ENCODE peak calls at places on chromosomes 7 and 10, in ten cellular contexts. Z is A549, X is transverse colon, G is SK-N-SH, J is suprapubic skin, T is K562, D is sigmoid colon, O is GM12878, V is ovary, R is HepG2. F is an unnamed sample.

GRCh38 chr10:52533986-52534385 is 219.9 kb downstream of the DKK1 start:
- DNase-seq in O (no peak), Z (no peak), R (no peak), G (no peak), V (no peak), X (no peak), J (no peak), D (no peak), T (no peak), F (no peak)

GRCh38 chr7:150976529-150977381 is 1.4 kb downstream of the KCNH2 start:
- DNase-seq in R (no peak), J (no peak), X (no peak), T (peak; percentile 82), G (peak; percentile 85), D (no peak), Z (no peak), O (no peak), V (no peak), F (no peak)

GRCh38 chr10:120599202-120599724 is 142.2 kb downstream of the PLPP4 start:
- DNase-seq in J (no peak), G (no peak), O (no peak), V (no peak), Z (no peak), R (no peak), T (no peak), X (no peak), D (no peak), F (no peak)

GRCh38 chr10:125120046-125120710 is 40.2 kb downstream of the CTBP2 start:
- DNase-seq in G (no peak), T (no peak), D (peak; percentile 57), X (no peak), V (peak; percentile 57), O (no peak), R (no peak), J (peak; percentile 49), Z (peak; percentile 79), F (no peak)

GRCh38 chr7:106444068-106444655 is 159.4 kb upstream of the NAMPT start:
- DNase-seq in D (no peak), Z (no peak), T (no peak), O (no peak), G (no peak), R (no peak), V (no peak), X (no peak), J (no peak), F (no peak)

GRCh38 chr7:48101880-48102448 is 12.9 kb downstream of the UPP1 start:
- DNase-seq in X (no peak), R (peak; percentile 29), D (no peak), Z (no peak), J (no peak), G (no peak), V (no peak), O (no peak), T (no peak), F (no peak)

GRCh38 chr7:88150018-88150417 is 69.8 kb downstream of the SRI start:
- DNase-seq in Z (no peak), D (no peak), V (no peak), T (no peak), J (no peak), G (no peak), O (no peak), X (no peak), R (peak; percentile 6), F (no peak)

GRCh38 chr7:29342761-29343160 is 148.2 kb downstream of the CHN2 start:
- DNase-seq in X (no peak), J (no peak), D (no peak), T (no peak), Z (no peak), G (no peak), R (no peak), V (no peak), O (no peak), F (no peak)

GRCh38 chr7:47310020-47310419 is 271.9 kb downstream of the TNS3 start:
- DNase-seq in D (no peak), T (no peak), G (no peak), X (no peak), V (no peak), J (no peak), Z (no peak), R (no peak), O (no peak), F (no peak)

DNA sequence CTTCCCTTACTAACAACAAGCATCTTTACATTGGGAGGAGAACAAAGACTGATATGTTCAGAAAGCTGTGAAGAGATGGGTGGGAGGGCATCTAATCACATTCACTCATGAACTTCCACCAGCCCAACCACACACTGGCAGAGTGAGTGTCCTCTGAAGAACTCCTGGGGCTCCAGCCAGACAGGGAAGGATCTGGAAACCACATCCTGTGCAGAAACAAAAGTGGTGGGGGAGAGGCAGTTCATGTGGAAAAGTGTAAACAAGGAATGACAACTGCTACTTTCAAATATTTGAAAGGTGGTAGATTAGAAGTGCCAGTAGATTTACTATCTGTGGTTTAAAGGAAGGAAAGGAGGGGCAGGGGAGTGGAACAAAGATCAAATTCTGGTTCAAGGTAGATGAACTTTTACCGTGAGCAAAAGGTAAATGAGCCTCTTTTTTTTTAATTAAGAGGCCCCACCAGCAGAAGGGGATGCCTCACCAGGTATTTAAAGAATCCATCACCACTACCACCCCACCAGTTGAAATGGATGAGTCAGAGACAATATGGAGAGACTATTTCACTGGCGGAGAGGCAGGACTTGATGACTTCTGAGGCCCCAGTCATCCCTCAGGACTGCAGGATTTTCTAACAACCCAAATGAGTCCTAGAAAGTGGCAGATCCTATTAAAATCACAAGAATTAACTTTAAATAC is 34.5 kb downstream of the GOT1 start:
- DNase-seq in V (no peak), R (peak; percentile 89), D (no peak), X (no peak), G (no peak), J (no peak), Z (no peak), O (no peak), T (no peak), F (no peak)
- TF ChIP-seq EP300 in V (no peak), R (peak; percentile 82), D (no peak), X (no peak), G (no peak), J (no peak), Z (no peak), O (no peak), T (no peak), F (no peak)

GRCh38 chr7:40047661-40048060 is 86.8 kb downstream of the MPLKIP start:
- DNase-seq in O (no peak), X (no peak), G (no peak), D (no peak), V (no peak), Z (peak; percentile 15), J (no peak), R (peak; percentile 4), T (no peak), F (no peak)
- TF ChIP-seq CTCF in O (no peak), X (peak; percentile 17), G (peak; percentile 57), D (no peak), V (no peak), Z (peak; percentile 37), J (no peak), R (no peak), T (no peak), F (no peak)

GRCh38 chr7:19442016-19442785 is 266.6 kb downstream of the POLR1F start:
- DNase-seq in O (no peak), V (no peak), J (no peak), R (no peak), D (no peak), X (no peak), Z (peak; percentile 55), T (no peak), G (peak; percentile 33), F (no peak)
- TF ChIP-seq EP300 in O (no peak), V (no peak), J (no peak), R (no peak), D (no peak), X (no peak), Z (no peak), T (no peak), G (no peak), F (no peak)

DNA sequence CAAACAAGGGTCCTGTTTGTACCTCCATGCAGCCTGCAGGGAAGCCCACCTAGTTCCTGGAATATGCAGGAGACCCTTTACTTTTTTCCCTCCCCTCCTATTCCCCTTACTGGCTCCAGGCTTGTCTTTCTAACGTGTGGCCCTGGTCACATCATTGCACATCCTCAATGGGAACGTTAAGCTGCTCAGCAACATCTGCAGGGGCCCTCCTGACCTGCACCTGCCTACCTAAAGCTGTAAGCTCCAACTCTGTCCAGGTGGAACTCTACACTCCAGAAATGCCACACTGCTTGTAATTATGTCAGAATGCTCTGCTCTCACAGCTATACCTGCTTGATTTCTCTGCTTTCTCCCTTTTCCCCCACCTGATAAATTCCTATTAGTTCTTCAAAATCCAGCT is 72.1 kb downstream of the ARMC3 start:
- DNase-seq in R (no peak), T (no peak), X (no peak), V (no peak), Z (no peak), O (no peak), D (no peak), J (no peak), G (no peak), F (no peak)
- TF ChIP-seq CTCF in R (no peak), T (no peak), X (no peak), V (no peak), Z (no peak), O (no peak), D (no peak), J (no peak), G (no peak), F (no peak)

GRCh38 chr10:122485670-122486069 is 24.3 kb downstream of the HTRA1 start:
- DNase-seq in T (no peak), O (no peak), V (no peak), R (no peak), X (no peak), D (peak; percentile 85), Z (no peak), G (no peak), J (no peak), F (no peak)
- TF ChIP-seq EP300 in T (no peak), O (no peak), V (no peak), R (no peak), X (peak; percentile 46), D (peak; percentile 94), Z (no peak), G (no peak), J (no peak), F (no peak)

DNA sequence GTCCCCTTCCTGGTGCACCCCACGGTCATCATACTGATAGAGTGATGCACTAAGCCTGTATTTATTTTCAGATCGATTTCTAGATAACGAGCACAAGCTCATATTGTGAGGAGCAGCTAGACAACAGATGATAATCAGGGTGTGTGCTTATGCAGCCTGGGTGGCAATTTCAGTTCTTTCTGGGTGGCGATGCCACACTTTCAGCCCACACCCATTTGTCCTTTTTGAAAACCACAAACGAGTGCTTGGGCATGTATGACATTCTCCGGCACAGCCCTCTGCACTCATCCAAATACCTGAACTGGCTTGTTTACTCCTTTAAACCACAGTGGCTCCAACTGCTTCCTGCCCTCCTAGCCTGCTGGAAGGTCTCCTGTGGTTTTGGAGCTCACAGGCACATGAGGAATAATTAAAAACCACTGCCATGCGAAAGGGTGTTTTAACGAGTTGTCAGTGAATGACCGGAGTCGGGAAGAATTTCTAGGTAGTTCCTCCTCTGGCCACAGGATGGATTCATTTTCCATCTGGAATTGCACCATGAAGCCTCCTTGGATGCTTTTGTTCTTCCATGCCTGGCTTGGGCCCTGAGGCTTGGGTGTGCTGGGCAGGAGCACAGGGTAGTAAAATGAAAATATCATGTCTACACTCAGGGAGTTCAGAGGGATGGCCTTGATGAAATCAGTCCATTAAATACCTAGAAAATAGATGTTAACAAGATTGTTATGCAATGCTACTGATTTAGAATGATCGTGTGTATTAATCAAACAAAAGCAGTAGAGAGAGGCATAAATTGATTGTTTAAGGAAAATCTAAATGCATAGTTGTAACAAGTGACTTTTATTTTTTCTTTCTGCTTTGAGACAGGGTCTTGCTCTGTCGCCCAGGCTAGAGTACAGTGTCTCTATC is 52.4 kb upstream of the ITGB1 start:
- DNase-seq in O (no peak), J (no peak), T (peak; percentile 15), Z (peak; percentile 98), V (no peak), R (peak; percentile 34), D (no peak), G (peak; percentile 46), X (no peak), F (no peak)
- TF ChIP-seq CTCF in O (no peak), J (peak; percentile 29), T (no peak), Z (peak; percentile 56), V (no peak), R (peak; percentile 50), D (no peak), G (peak; percentile 58), X (peak; percentile 38), F (no peak)

F was measured in tibial nerve.